ENCODE peak calls at places on chromosomes 13 and 19, in ten cellular contexts. One of them, this sample, is unnamed.

GRCh38 chr13:39317284-39317683 is 279.0 kb downstream of the NHLRC3 start:
- DNase-seq in Peyer's patch: no peak
- DNase-seq in cardiac fibroblast: peak
- DNase-seq in astrocyte of the cerebellum: peak
- DNase-seq in sigmoid colon: peak
- DNase-seq in SK-N-SH: no peak
- DNase-seq in fibroblast of pulmonary artery: peak
- DNase-seq in BE2C: no peak
- DNase-seq in psoas muscle: peak
- DNase-seq in stomach: no peak
- DNase-seq in this sample: no peak

GRCh38 chr19:58128041-58128685 is 22.4 kb downstream of the ZNF329 start:
- DNase-seq in Peyer's patch: no peak
- DNase-seq in cardiac fibroblast: peak
- DNase-seq in astrocyte of the cerebellum: no peak
- DNase-seq in sigmoid colon: no peak
- DNase-seq in SK-N-SH: no peak
- DNase-seq in fibroblast of pulmonary artery: no peak
- DNase-seq in BE2C: no peak
- DNase-seq in psoas muscle: no peak
- DNase-seq in stomach: no peak
- DNase-seq in this sample: no peak

GRCh38 chr19:16542894-16543498 is 759 bp upstream of the CHERP start:
- DNase-seq in Peyer's patch: no peak
- DNase-seq in cardiac fibroblast: peak
- DNase-seq in astrocyte of the cerebellum: no peak
- DNase-seq in sigmoid colon: no peak
- DNase-seq in SK-N-SH: no peak
- DNase-seq in fibroblast of pulmonary artery: peak
- DNase-seq in BE2C: no peak
- DNase-seq in psoas muscle: no peak
- DNase-seq in stomach: no peak
- DNase-seq in this sample: no peak

GRCh38 chr13:50691176-50691681 is 152.3 kb downstream of the DLEU7 start:
- DNase-seq in Peyer's patch: no peak
- DNase-seq in cardiac fibroblast: peak
- DNase-seq in astrocyte of the cerebellum: no peak
- DNase-seq in sigmoid colon: no peak
- DNase-seq in SK-N-SH: no peak
- DNase-seq in fibroblast of pulmonary artery: no peak
- DNase-seq in BE2C: no peak
- DNase-seq in psoas muscle: no peak
- DNase-seq in stomach: no peak
- DNase-seq in this sample: no peak

GRCh38 chr13:50735071-50735470 is 108.4 kb downstream of the DLEU7 start:
- DNase-seq in Peyer's patch: no peak
- DNase-seq in cardiac fibroblast: peak
- DNase-seq in astrocyte of the cerebellum: no peak
- DNase-seq in sigmoid colon: no peak
- DNase-seq in SK-N-SH: no peak
- DNase-seq in fibroblast of pulmonary artery: no peak
- DNase-seq in BE2C: no peak
- DNase-seq in psoas muscle: no peak
- DNase-seq in stomach: no peak
- DNase-seq in this sample: no peak

GRCh38 chr13:34611678-34612077 is 330.4 kb upstream of the NBEA start:
- DNase-seq in Peyer's patch: no peak
- DNase-seq in cardiac fibroblast: no peak
- DNase-seq in astrocyte of the cerebellum: no peak
- DNase-seq in sigmoid colon: no peak
- DNase-seq in SK-N-SH: no peak
- DNase-seq in fibroblast of pulmonary artery: no peak
- DNase-seq in BE2C: no peak
- DNase-seq in psoas muscle: no peak
- DNase-seq in stomach: no peak
- DNase-seq in this sample: no peak

GRCh38 chr19:34556500-34556899 is 74.9 kb downstream of the WTIP start:
- DNase-seq in Peyer's patch: no peak
- DNase-seq in cardiac fibroblast: peak
- DNase-seq in astrocyte of the cerebellum: no peak
- DNase-seq in sigmoid colon: no peak
- DNase-seq in SK-N-SH: no peak
- DNase-seq in fibroblast of pulmonary artery: peak
- DNase-seq in BE2C: peak
- DNase-seq in psoas muscle: no peak
- DNase-seq in stomach: no peak
- DNase-seq in this sample: no peak

GRCh38 chr19:36266375-36266961 is 51.6 kb downstream of the ZNF146 start:
- DNase-seq in Peyer's patch: no peak
- DNase-seq in cardiac fibroblast: peak
- DNase-seq in astrocyte of the cerebellum: no peak
- DNase-seq in sigmoid colon: no peak
- DNase-seq in SK-N-SH: no peak
- DNase-seq in fibroblast of pulmonary artery: no peak
- DNase-seq in BE2C: no peak
- DNase-seq in psoas muscle: no peak
- DNase-seq in stomach: no peak
- DNase-seq in this sample: no peak

GRCh38 chr19:38211206-38211605 is 12.8 kb downstream of the DPF1 start:
- DNase-seq in Peyer's patch: no peak
- DNase-seq in cardiac fibroblast: no peak
- DNase-seq in astrocyte of the cerebellum: no peak
- DNase-seq in sigmoid colon: no peak
- DNase-seq in SK-N-SH: peak
- DNase-seq in fibroblast of pulmonary artery: no peak
- DNase-seq in BE2C: no peak
- DNase-seq in psoas muscle: no peak
- DNase-seq in stomach: no peak
- DNase-seq in this sample: no peak
- H3K4me3 ChIP-seq in Peyer's patch: no peak
- H3K4me3 ChIP-seq in cardiac fibroblast: no peak
- H3K4me3 ChIP-seq in astrocyte of the cerebellum: no peak
- H3K4me3 ChIP-seq in sigmoid colon: no peak
- H3K4me3 ChIP-seq in SK-N-SH: peak
- H3K4me3 ChIP-seq in fibroblast of pulmonary artery: no peak
- H3K4me3 ChIP-seq in BE2C: peak
- H3K4me3 ChIP-seq in psoas muscle: no peak
- H3K4me3 ChIP-seq in stomach: peak
- H3K4me3 ChIP-seq in this sample: no peak

DNA sequence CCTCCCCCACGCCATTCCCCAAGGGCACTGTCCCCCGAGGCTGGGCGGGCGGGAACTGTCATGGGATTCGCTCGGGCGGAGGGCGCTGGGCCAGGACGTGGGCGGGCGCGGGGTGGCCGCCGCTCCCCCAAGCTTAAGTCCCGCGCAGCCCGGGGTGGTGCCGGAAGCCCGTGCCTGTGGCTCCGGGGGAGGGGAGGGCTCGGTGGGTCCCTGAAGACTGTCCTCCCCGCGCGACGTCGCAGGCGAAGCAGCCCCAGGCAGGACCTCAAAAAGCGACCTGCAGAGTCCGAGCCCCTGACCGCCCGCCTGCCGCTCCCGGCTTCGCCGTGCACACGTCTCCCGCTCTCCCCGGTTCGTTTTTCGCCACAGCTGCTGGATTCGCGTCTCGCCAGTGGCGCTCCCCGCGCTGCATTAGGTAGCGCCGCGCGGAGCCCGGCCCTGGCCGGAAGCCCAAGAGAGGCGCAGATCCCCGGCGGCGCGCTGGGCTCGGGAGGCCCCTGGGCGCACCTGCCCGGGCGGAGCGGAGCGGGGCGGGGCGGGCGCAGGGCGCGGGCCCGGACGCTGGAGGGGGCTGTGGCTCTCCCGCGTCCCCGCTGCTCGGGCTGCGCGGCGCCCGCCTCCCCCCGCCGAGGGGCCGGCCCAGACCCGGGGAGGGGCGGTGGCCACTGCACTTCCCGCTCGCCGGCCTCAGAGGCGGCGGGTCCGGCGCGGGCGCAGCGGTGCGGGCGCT is at the start of gene FARP1:
- DNase-seq in Peyer's patch: peak
- DNase-seq in cardiac fibroblast: peak
- DNase-seq in astrocyte of the cerebellum: no peak
- DNase-seq in sigmoid colon: peak
- DNase-seq in SK-N-SH: peak
- DNase-seq in fibroblast of pulmonary artery: peak
- DNase-seq in BE2C: peak
- DNase-seq in psoas muscle: peak
- DNase-seq in stomach: peak
- DNase-seq in this sample: no peak
- TF ChIP-seq CTCF in Peyer's patch: peak
- TF ChIP-seq CTCF in cardiac fibroblast: no peak
- TF ChIP-seq CTCF in astrocyte of the cerebellum: no peak
- TF ChIP-seq CTCF in sigmoid colon: peak
- TF ChIP-seq CTCF in SK-N-SH: no peak
- TF ChIP-seq CTCF in fibroblast of pulmonary artery: no peak
- TF ChIP-seq CTCF in BE2C: no peak
- TF ChIP-seq CTCF in psoas muscle: peak
- TF ChIP-seq CTCF in stomach: no peak
- TF ChIP-seq CTCF in this sample: no peak

DNA sequence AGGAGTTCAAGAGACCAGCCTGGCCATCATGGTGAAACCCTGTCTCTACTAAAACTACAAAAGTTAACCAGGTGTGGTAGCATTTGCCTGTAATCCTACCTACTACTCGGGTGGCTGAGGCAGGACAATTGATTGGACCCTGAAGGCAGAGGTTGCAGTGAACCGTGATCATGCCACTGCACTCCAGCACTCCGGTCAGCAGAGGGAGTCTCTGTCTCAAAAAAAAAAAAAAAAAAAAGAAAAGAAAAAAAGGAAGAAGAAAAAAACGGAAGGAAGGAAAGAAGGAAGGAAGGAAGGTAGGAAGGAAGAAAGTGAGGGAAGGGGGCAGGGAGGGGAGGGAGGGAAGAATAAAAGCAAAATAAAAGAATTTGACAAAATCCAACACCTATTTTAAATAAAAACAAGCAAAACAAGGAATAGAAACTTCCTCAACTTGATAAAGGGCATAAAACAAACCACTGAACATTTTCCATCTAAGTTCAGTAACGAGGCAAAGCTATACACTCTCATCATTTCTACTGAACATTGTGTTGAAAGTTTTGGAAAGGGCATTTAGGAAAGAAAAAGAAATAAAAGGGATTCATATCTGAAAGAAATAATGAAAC is 411.6 kb upstream of the SLITRK5 start:
- DNase-seq in Peyer's patch: no peak
- DNase-seq in cardiac fibroblast: no peak
- DNase-seq in astrocyte of the cerebellum: no peak
- DNase-seq in sigmoid colon: no peak
- DNase-seq in SK-N-SH: peak
- DNase-seq in fibroblast of pulmonary artery: no peak
- DNase-seq in BE2C: peak
- DNase-seq in psoas muscle: no peak
- DNase-seq in stomach: no peak
- DNase-seq in this sample: no peak
- H3K4me3 ChIP-seq in Peyer's patch: no peak
- H3K4me3 ChIP-seq in cardiac fibroblast: no peak
- H3K4me3 ChIP-seq in astrocyte of the cerebellum: no peak
- H3K4me3 ChIP-seq in sigmoid colon: no peak
- H3K4me3 ChIP-seq in SK-N-SH: no peak
- H3K4me3 ChIP-seq in fibroblast of pulmonary artery: no peak
- H3K4me3 ChIP-seq in BE2C: peak
- H3K4me3 ChIP-seq in psoas muscle: no peak
- H3K4me3 ChIP-seq in stomach: no peak
- H3K4me3 ChIP-seq in this sample: no peak

GRCh38 chr13:40790232-40790631 is 821 bp downstream of the SLC25A15 start:
- DNase-seq in Peyer's patch: no peak
- DNase-seq in cardiac fibroblast: no peak
- DNase-seq in astrocyte of the cerebellum: no peak
- DNase-seq in sigmoid colon: no peak
- DNase-seq in SK-N-SH: peak
- DNase-seq in fibroblast of pulmonary artery: no peak
- DNase-seq in BE2C: no peak
- DNase-seq in psoas muscle: no peak
- DNase-seq in stomach: no peak
- DNase-seq in this sample: no peak

GRCh38 chr13:40786568-40786996 is 2.8 kb upstream of the SLC25A15 start:
- DNase-seq in Peyer's patch: no peak
- DNase-seq in cardiac fibroblast: peak
- DNase-seq in astrocyte of the cerebellum: no peak
- DNase-seq in sigmoid colon: no peak
- DNase-seq in SK-N-SH: no peak
- DNase-seq in fibroblast of pulmonary artery: peak
- DNase-seq in BE2C: no peak
- DNase-seq in psoas muscle: no peak
- DNase-seq in stomach: no peak
- DNase-seq in this sample: no peak

GRCh38 chr13:40787062-40787461 is 2.3 kb upstream of the SLC25A15 start:
- DNase-seq in Peyer's patch: no peak
- DNase-seq in cardiac fibroblast: peak
- DNase-seq in astrocyte of the cerebellum: no peak
- DNase-seq in sigmoid colon: no peak
- DNase-seq in SK-N-SH: no peak
- DNase-seq in fibroblast of pulmonary artery: peak
- DNase-seq in BE2C: no peak
- DNase-seq in psoas muscle: no peak
- DNase-seq in stomach: no peak
- DNase-seq in this sample: no peak

GRCh38 chr13:40792284-40793051 is 3.1 kb downstream of the SLC25A15 start:
- DNase-seq in Peyer's patch: no peak
- DNase-seq in cardiac fibroblast: no peak
- DNase-seq in astrocyte of the cerebellum: no peak
- DNase-seq in sigmoid colon: no peak
- DNase-seq in SK-N-SH: no peak
- DNase-seq in fibroblast of pulmonary artery: no peak
- DNase-seq in BE2C: no peak
- DNase-seq in psoas muscle: no peak
- DNase-seq in stomach: no peak
- DNase-seq in this sample: no peak

DNA sequence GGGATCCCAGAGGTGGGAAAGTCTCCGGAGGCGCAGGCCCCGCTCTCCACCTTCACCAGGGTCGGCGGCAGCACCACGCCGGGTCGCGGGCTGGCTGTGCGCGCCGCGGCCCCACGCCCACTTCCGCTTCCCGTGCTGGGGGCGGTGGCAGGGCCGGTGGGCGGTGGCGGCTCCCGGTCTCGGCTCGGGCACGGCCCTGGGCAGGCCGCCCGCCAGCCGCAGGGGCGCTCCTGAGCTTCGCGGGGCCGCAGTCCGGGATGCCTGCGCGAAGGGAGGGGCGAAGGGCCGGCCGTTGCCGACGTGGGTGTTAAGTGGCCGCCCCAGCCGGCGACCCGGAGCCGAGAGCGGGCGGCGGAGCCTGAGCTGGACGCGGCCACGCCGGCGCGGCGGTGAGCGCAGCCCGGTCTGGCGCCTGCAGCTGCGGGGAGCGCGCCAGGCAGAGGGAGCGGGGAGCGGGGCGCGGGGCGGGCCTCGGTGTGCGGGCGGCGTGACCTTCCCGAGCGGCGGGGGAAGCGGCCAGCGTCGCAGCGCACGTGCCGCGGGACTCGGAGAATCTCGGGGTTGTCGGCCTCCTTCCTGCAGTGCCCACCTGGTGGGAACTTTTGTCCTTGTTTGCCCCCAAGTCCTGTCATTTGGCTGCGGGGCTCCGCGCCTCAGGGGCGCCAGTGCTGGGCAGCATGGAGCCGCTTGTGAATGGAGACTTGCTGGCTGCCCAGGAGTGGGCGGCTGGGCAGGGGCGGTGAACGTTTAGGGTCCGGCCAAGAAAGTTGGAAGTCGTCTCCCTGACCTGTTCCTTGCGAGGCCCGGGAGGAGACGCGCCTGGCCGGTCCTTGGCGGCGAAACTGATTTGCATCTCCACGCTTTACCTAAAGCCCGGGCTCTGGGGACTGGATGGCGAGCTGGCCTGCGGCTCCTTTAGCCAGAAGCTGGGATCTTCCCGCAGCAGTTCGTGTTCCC is at the start of gene SLC25A15:
- DNase-seq in Peyer's patch: peak
- DNase-seq in cardiac fibroblast: peak
- DNase-seq in astrocyte of the cerebellum: no peak
- DNase-seq in sigmoid colon: peak
- DNase-seq in SK-N-SH: peak
- DNase-seq in fibroblast of pulmonary artery: peak
- DNase-seq in BE2C: peak
- DNase-seq in psoas muscle: peak
- DNase-seq in stomach: peak
- DNase-seq in this sample: no peak
- TF ChIP-seq CTCF in Peyer's patch: peak
- TF ChIP-seq CTCF in cardiac fibroblast: no peak
- TF ChIP-seq CTCF in astrocyte of the cerebellum: no peak
- TF ChIP-seq CTCF in sigmoid colon: no peak
- TF ChIP-seq CTCF in SK-N-SH: no peak
- TF ChIP-seq CTCF in fibroblast of pulmonary artery: no peak
- TF ChIP-seq CTCF in BE2C: no peak
- TF ChIP-seq CTCF in psoas muscle: peak
- TF ChIP-seq CTCF in stomach: no peak
- TF ChIP-seq CTCF in this sample: no peak

This sample was measured in BJ.